ENCODE peak calls at places on chromosomes 16 and 17, in eight cellular contexts. V is AG04450, N is neural crest cell, K is ovary, S is adrenal gland, O is WTC11, C is fibroblast of the aortic adventitia, U is A549. W is an unnamed sample.

GRCh38 chr16:68117884-68118283 is 32.7 kb downstream of the NFATC3 start:
- DNase-seq in V (no peak), N (no peak), K (no peak), S (no peak), O (no peak), C (no peak), U (no peak), W (no peak)

GRCh38 chr17:44733753-44734152 is 25.0 kb upstream of the ADAM11 start:
- DNase-seq in V (no peak), N (no peak), K (no peak), S (no peak), O (peak), C (no peak), U (peak), W (no peak)

GRCh38 chr17:7060165-7060890 is 16.4 kb upstream of the SLC16A11 start:
- DNase-seq in V (no peak), N (no peak), K (no peak), S (no peak), O (no peak), C (peak), U (peak), W (no peak)

GRCh38 chr17:76053230-76054111 is 18.8 kb downstream of the SRP68 start:
- DNase-seq in V (peak), N (no peak), K (no peak), S (no peak), O (no peak), C (peak), U (peak), W (no peak)

GRCh38 chr16:8862309-8863130 is 6.3 kb downstream of the CARHSP1 start:
- DNase-seq in V (no peak), N (no peak), K (no peak), S (no peak), O (no peak), C (no peak), U (no peak), W (no peak)

GRCh38 chr16:77898671-77899211 is 110.4 kb downstream of the VAT1L start:
- DNase-seq in V (peak), N (no peak), K (no peak), S (peak), O (no peak), C (peak), U (no peak), W (no peak)

GRCh38 chr17:5249615-5250014 is 15.0 kb upstream of the SCIMP start:
- DNase-seq in V (peak), N (peak), K (no peak), S (peak), O (peak), C (peak), U (peak), W (no peak)

GRCh38 chr16:72837846-72838661 is 209.9 kb downstream of the ZFHX3 start:
- DNase-seq in V (no peak), N (no peak), K (no peak), S (no peak), O (no peak), C (no peak), U (no peak), W (no peak)

GRCh38 chr16:51638338-51639135 is 487.5 kb upstream of the SALL1 start:
- DNase-seq in V (no peak), N (no peak), K (no peak), S (no peak), O (no peak), C (peak), U (no peak), W (no peak)

GRCh38 chr16:12971216-12971615 is 69.8 kb downstream of the SHISA9 start:
- DNase-seq in V (no peak), N (no peak), K (no peak), S (peak), O (no peak), C (no peak), U (peak), W (peak)

GRCh38 chr16:27355610-27356009 is 41.8 kb downstream of the IL4R start:
- DNase-seq in V (no peak), N (no peak), K (no peak), S (peak), O (peak), C (peak), U (no peak), W (no peak)

GRCh38 chr16:8972843-8973586 is 9.3 kb upstream of the USP7 start:
- DNase-seq in V (no peak), N (no peak), K (no peak), S (no peak), O (no peak), C (peak), U (no peak), W (no peak)

GRCh38 chr17:55722742-55723487 is at the start of gene TMEM100:
- DNase-seq in V (peak), N (no peak), K (no peak), S (peak), O (no peak), C (peak), U (no peak), W (no peak)

GRCh38 chr16:27505297-27506236 is 44.1 kb downstream of the GTF3C1 start:
- DNase-seq in V (no peak), N (no peak), K (no peak), S (peak), O (no peak), C (no peak), U (no peak), W (no peak)

GRCh38 chr17:59406808-59407381 is 75.4 kb downstream of the YPEL2 start:
- DNase-seq in V (peak), N (no peak), K (no peak), S (peak), O (no peak), C (peak), U (no peak), W (no peak)

GRCh38 chr17:81000089-81000630 is 8.5 kb downstream of the CHMP6 start:
- DNase-seq in V (no peak), N (no peak), K (no peak), S (no peak), O (no peak), C (no peak), U (no peak), W (no peak)

GRCh38 chr16:85423186-85423550 is 190.0 kb upstream of the GSE1 start:
- DNase-seq in V (no peak), N (no peak), K (peak), S (no peak), O (no peak), C (no peak), U (no peak), W (peak)

GRCh38 chr17:80918731-80919130 is 72.9 kb upstream of the CHMP6 start:
- DNase-seq in V (no peak), N (no peak), K (no peak), S (no peak), O (no peak), C (no peak), U (no peak), W (no peak)

DNA sequence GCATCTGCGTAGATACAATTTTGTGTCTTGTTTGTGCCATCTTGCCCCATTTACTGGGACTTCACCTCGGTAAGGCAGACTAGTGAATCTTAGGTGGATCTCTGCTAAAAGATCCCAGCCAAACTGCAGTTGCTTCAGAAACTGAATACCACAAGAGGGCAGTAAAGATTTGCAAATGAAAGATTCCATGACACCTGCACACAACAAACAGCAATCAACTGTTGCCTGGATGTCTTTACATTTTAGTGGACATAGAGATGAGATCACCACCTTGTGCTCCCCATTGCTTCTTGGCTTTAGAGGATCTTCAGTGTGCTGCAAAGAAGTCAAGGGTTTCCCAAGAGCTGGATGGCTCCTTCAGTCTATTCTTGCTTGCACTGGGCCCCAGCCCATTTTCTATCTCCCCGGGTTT is 119.2 kb upstream of the CACNG5 start:
- DNase-seq in V (peak), N (no peak), K (no peak), S (peak), O (no peak), C (peak), U (peak), W (no peak)
- TF ChIP-seq CTCF in V (peak), N (peak), K (peak), S (peak), O (peak), C (peak), U (peak), W (peak)

DNA sequence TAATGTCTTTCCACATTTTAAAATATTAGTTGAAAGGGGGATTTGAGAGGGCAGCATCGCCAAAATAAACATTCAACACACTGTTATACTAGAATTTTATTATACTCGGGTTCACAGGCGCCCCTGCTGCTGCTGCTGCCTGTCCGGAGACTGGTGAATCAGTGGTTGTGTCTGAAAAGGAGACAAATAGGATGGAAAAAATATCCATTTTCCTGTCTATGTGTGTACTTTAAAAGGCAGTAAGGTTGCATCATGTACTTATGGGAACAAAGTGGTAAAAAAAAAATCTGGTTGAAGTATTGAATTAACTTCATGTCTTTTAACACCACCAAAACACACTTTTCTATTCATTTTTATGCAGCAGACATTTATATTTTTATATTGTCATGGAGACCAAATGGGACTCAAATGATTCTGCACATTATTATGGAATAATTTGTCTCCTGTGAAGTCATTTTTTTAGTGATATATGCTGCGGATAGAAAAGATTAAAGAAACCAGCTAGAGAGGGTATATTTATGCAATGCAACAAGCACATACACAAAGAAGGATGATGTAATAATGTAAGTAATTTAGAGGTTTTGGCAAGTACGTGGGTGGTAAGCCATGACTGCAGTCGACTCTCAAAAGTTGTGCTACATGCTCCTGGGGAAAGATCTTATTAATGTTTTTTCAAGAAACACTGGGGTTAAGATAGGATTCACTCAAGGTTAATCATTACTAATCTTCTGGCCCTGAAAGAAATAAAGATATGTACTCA is 758.9 kb upstream of the SOX9 start:
- DNase-seq in V (peak), N (no peak), K (no peak), S (no peak), O (no peak), C (no peak), U (no peak), W (no peak)
- TF ChIP-seq CTCF in V (no peak), N (no peak), K (no peak), S (no peak), O (no peak), C (no peak), U (no peak), W (no peak)

DNA sequence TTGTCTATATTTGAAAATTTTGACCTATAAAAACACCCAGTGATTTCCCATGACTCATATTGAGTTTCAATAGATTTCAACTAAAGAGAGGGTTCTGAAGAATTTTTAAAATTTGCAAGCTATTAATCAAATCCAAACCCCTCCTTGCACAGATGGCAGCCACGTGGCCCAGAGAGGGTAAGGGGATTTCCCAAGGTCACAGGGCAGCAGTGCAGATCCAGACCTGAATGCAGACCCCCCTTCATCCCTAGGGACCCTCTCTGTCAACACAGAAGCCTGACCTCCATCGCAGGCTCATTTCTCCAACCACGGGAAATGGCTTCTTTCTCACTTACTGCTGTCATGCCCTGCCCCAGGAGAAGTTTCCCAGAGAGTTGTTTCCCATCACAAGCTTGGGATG is 24.7 kb upstream of the CES5A start:
- DNase-seq in V (no peak), N (no peak), K (no peak), S (no peak), O (no peak), C (no peak), U (no peak), W (no peak)
- TF ChIP-seq CTCF in V (no peak), N (no peak), K (no peak), S (no peak), O (no peak), C (no peak), U (no peak), W (no peak)

DNA sequence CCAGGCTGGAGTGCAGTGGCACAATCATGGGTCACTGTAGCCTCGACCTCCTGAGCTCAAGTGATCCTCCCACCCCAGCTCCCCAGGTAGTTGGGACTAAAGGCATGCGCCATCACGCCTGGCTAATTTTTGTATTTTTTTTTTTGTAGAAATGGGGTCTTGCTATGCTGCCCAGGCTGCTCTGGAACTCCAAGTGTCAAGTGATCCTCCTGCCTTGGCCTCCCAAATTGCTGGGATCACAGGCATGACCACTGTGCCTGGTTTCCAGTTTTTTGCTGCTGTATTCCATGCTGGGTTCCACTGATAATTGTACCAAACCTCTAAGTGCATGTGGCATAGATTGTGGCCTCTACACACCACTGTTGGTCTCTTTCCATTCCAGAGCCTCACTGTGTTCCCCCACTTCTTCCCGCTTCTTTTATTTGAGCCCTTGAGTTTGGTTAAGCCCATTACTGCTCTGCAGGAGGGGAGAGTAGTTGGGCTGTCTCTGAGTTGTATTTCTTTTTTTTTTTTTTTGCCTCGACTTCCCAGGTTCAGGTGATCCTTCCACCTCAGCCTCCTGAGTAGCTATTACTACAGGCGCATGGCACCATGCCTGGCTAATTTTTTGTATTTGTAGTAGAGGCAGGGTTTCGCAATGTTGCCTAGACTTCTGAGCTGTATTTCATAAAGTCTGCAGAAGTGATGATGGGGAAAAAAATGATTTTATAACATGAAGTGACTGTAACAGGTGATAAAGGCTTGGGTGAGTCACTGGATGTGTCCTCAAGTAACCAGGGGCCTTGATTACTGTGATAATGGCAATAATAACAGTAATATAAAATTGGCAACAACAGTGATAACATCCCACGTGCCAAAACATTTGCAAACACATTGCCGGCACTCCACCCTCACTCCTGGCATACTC is 30.0 kb downstream of the EEF2K start:
- DNase-seq in V (no peak), N (no peak), K (no peak), S (peak), O (no peak), C (peak), U (no peak), W (no peak)
- TF ChIP-seq CTCF in V (no peak), N (no peak), K (no peak), S (no peak), O (no peak), C (no peak), U (no peak), W (no peak)

GRCh38 chr17:2778489-2778888 is 17.7 kb upstream of the RAP1GAP2 start:
- DNase-seq in V (no peak), N (no peak), K (no peak), S (no peak), O (no peak), C (no peak), U (no peak), W (no peak)

GRCh38 chr17:2776589-2777241 is 19.5 kb upstream of the RAP1GAP2 start:
- DNase-seq in V (no peak), N (peak), K (no peak), S (no peak), O (peak), C (no peak), U (peak), W (peak)

GRCh38 chr17:2780256-2780655 is 16.0 kb upstream of the RAP1GAP2 start:
- DNase-seq in V (no peak), N (no peak), K (no peak), S (no peak), O (no peak), C (no peak), U (no peak), W (no peak)

GRCh38 chr17:2779545-2779944 is 16.7 kb upstream of the RAP1GAP2 start:
- DNase-seq in V (no peak), N (no peak), K (no peak), S (no peak), O (no peak), C (no peak), U (no peak), W (no peak)

GRCh38 chr17:2777242-2777867 is 18.9 kb upstream of the RAP1GAP2 start:
- DNase-seq in V (no peak), N (no peak), K (no peak), S (no peak), O (no peak), C (no peak), U (no peak), W (no peak)
- TF ChIP-seq CTCF in V (no peak), N (no peak), K (no peak), S (no peak), O (no peak), C (no peak), U (peak), W (no peak)

GRCh38 chr16:30902070-30902972 is 5.9 kb downstream of the CTF1 start:
- DNase-seq in V (no peak), N (peak), K (peak), S (peak), O (peak), C (peak), U (peak), W (peak)

GRCh38 chr16:30903002-30903401 is 6.6 kb downstream of the CTF1 start:
- DNase-seq in V (no peak), N (no peak), K (no peak), S (no peak), O (no peak), C (no peak), U (no peak), W (no peak)

GRCh38 chr16:30899794-30900193 is 3.4 kb downstream of the CTF1 start:
- DNase-seq in V (no peak), N (no peak), K (no peak), S (no peak), O (no peak), C (no peak), U (no peak), W (no peak)

GRCh38 chr16:30900588-30900987 is 4.2 kb downstream of the CTF1 start:
- DNase-seq in V (no peak), N (no peak), K (no peak), S (no peak), O (no peak), C (no peak), U (no peak), W (no peak)

DNA sequence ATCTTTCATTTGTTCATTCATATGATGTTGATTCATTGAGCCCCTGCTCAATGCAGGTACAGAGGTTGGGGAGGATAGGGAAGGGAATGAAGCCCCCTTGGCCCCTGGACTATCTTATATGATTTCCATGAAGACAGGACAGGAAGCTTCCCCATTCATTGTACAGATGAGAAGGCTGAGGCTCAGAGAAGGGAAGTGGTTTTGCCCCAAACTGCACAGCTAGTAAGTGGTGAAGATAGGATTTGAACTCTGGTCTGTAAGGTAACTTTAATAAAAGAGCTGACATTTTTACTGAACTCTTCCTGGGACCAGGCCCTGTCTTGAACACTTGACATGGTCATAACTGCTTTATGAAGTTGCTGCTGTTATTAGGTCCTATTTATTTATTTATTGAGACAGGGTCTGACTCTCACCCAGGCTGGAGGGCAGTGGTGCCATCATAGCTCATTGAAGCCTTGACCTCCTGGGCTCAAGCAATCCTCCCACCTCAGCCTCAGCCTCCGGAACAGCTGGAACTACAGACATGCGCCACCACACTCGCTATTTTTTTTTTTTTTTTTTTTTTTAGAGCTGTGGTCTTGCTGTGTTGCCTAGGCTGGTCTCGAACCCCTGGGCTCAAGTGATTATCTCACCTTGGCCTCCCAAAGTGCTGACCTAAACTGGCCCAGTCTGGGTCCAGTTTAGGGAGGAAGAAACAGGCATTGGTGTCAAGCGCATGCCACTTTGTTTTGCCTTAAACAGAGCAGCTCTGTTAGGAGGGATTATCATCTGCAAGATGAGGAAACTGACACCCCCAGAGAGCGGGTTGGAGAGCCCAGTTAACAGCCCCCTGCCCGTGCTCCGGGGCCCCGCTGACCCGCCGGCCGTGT is 5.0 kb downstream of the CTF1 start:
- DNase-seq in V (no peak), N (no peak), K (no peak), S (peak), O (no peak), C (no peak), U (no peak), W (no peak)
- TF ChIP-seq CTCF in V (no peak), N (no peak), K (no peak), S (no peak), O (no peak), C (no peak), U (no peak), W (no peak)

GRCh38 chr16:87234601-87235000 is 82.6 kb downstream of the C16orf95 start:
- DNase-seq in V (no peak), N (no peak), K (no peak), S (no peak), O (no peak), C (no peak), U (no peak), W (no peak)

GRCh38 chr16:87236516-87237115 is 80.6 kb downstream of the C16orf95 start:
- DNase-seq in V (no peak), N (no peak), K (no peak), S (no peak), O (no peak), C (no peak), U (no peak), W (no peak)

GRCh38 chr16:87238371-87238715 is 78.8 kb downstream of the C16orf95 start:
- DNase-seq in V (no peak), N (no peak), K (no peak), S (no peak), O (no peak), C (no peak), U (no peak), W (no peak)

GRCh38 chr16:87233928-87234327 is 83.3 kb downstream of the C16orf95 start:
- DNase-seq in V (no peak), N (no peak), K (no peak), S (peak), O (peak), C (peak), U (no peak), W (no peak)

GRCh38 chr16:87235810-87236515 is 81.2 kb downstream of the C16orf95 start:
- DNase-seq in V (no peak), N (no peak), K (no peak), S (no peak), O (peak), C (no peak), U (no peak), W (no peak)
- TF ChIP-seq CTCF in V (no peak), N (peak), K (no peak), S (no peak), O (no peak), C (no peak), U (no peak), W (no peak)

W was measured in mesothelial cell of epicardium.